ENCODE peak calls at places on chromosomes 1 and 21, in five cellular contexts. P is A549, U is ELR, A is GM19239, C is NCI-H446. H is an unnamed sample.

GRCh38 chr1:6511056-6511455 is 19.6 kb upstream of the PLEKHG5 start:
- DNase-seq in P (no peak), U (no peak), A (no peak), C (no peak), H (no peak)

GRCh38 chr1:75614455-75615379 is 3.8 kb upstream of the SLC44A5 start:
- DNase-seq in P (peak), U (peak), A (peak), C (peak), H (peak)

GRCh38 chr1:221634606-221635005 is 107.3 kb downstream of the DUSP10 start:
- DNase-seq in P (no peak), U (no peak), A (no peak), C (no peak), H (no peak)

GRCh38 chr1:69743146-69743545 is 175.4 kb downstream of the LRRC7 start:
- DNase-seq in P (no peak), U (no peak), A (no peak), C (no peak), H (no peak)

GRCh38 chr1:246001821-246002220 is 505.3 kb downstream of the SMYD3 start:
- DNase-seq in P (no peak), U (no peak), A (no peak), C (no peak), H (no peak)

GRCh38 chr1:197841828-197842573 is 60.4 kb upstream of the C1orf53 start:
- DNase-seq in P (no peak), U (peak), A (no peak), C (no peak), H (no peak)

GRCh38 chr1:22749919-22750670 is 39.5 kb downstream of the EPHB2 start:
- DNase-seq in P (peak), U (peak), A (no peak), C (no peak), H (no peak)

GRCh38 chr1:235929216-235929615 is 62.5 kb upstream of the LYST start:
- DNase-seq in P (no peak), U (no peak), A (no peak), C (no peak), H (no peak)

GRCh38 chr21:38243732-38244406 is 12.9 kb upstream of the KCNJ15 start:
- DNase-seq in P (no peak), U (no peak), A (no peak), C (no peak), H (no peak)

GRCh38 chr1:29470788-29471119 is 234.4 kb downstream of the PTPRU start:
- DNase-seq in P (no peak), U (no peak), A (no peak), C (no peak), H (no peak)

GRCh38 chr1:19096036-19096833 is 113.8 kb downstream of the UBR4 start:
- DNase-seq in P (peak), U (peak), A (no peak), C (no peak), H (no peak)

GRCh38 chr1:93842750-93843500 is 36.1 kb downstream of the DNTTIP2 start:
- DNase-seq in P (no peak), U (peak), A (no peak), C (no peak), H (no peak)

GRCh38 chr21:35099310-35099709 is 50.2 kb upstream of the RUNX1 start:
- DNase-seq in P (no peak), U (no peak), A (no peak), C (no peak), H (no peak)

GRCh38 chr1:32972814-32973428 is 8.3 kb upstream of the RNF19B start:
- DNase-seq in P (no peak), U (peak), A (no peak), C (peak), H (peak)

GRCh38 chr1:236575523-236575922 is 28.8 kb downstream of the HEATR1 start:
- DNase-seq in P (no peak), U (peak), A (no peak), C (no peak), H (no peak)